ENCODE peak calls at places on chromosomes 4 and X, in nine cellular contexts. H, F, S, B, N, W, E, J and P are unnamed samples.

GRCh38 chrX:8341814-8342590 is 122.6 kb upstream of the VCX3B start:
- DNase-seq in F (no peak), N (peak; percentile 70), E (no peak), W (no peak), J (no peak), H (no peak), B (no peak), S (no peak), P (no peak)

GRCh38 chr4:29549308-29549707 is 1170.9 kb upstream of the PCDH7 start:
- DNase-seq in F (no peak), B (no peak), E (no peak), W (no peak), S (peak; percentile 47), H (no peak), N (peak; percentile 2), J (no peak), P (no peak)

GRCh38 chr4:118756958-118757357 is 71.8 kb downstream of the METTL14 start:
- DNase-seq in S (no peak), N (no peak), E (no peak), F (no peak), W (no peak), H (no peak), B (no peak), J (no peak), P (no peak)

GRCh38 chr4:139833131-139833930 is 167.7 kb downstream of the MGST2 start:
- DNase-seq in H (no peak), N (no peak), W (no peak), J (peak; percentile 58), F (no peak), S (no peak), B (no peak), E (no peak), P (no peak)

GRCh38 chrX:142084611-142085010 is 120.5 kb downstream of the MAGEC2 start:
- DNase-seq in F (no peak), J (no peak), E (no peak), H (no peak), W (no peak), N (no peak), S (no peak), B (no peak), P (no peak)

GRCh38 chr4:123484291-123484926 is 87.8 kb downstream of the SPRY1 start:
- DNase-seq in J (no peak), E (no peak), H (no peak), W (no peak), B (no peak), F (no peak), N (peak; percentile 14), S (peak; percentile 42), P (no peak)

GRCh38 chr4:80425701-80426100 is 90.2 kb downstream of the CFAP299 start:
- DNase-seq in J (no peak), B (no peak), N (no peak), H (no peak), E (no peak), F (no peak), W (no peak), S (no peak), P (no peak)

GRCh38 chr4:52883183-52883621 is 21.1 kb downstream of the RASL11B start:
- DNase-seq in N (peak; percentile 73), F (no peak), H (no peak), S (no peak), J (no peak), E (no peak), B (peak; percentile 54), W (no peak), P (peak; percentile 94)

GRCh38 chrX:130165703-130166502 is at the start of gene AIFM1:
- DNase-seq in F (peak; percentile 90), N (peak; percentile 94), B (peak; percentile 94), E (peak; percentile 93), J (peak; percentile 95), H (peak; percentile 91), S (peak; percentile 94), W (peak; percentile 96), P (peak; percentile 96)

GRCh38 chrX:107117993-107118321 is 665 bp downstream of the RBM41 start:
- DNase-seq in H (no peak), F (peak; percentile 0), B (no peak), J (no peak), E (peak; percentile 39), W (peak; percentile 9), S (no peak), N (no peak), P (peak; percentile 16)

GRCh38 chr4:162959056-162959455 is 207.6 kb downstream of the NAF1 start:
- DNase-seq in F (no peak), J (peak; percentile 60), S (no peak), E (no peak), H (no peak), W (no peak), N (peak; percentile 4), B (peak; percentile 34), P (peak; percentile 73)

GRCh38 chr4:164768516-164768915 is 14.6 kb downstream of the SMIM31 start:
- DNase-seq in S (peak; percentile 3), H (no peak), N (peak; percentile 33), W (peak; percentile 3), J (no peak), B (peak; percentile 14), F (no peak), E (no peak), P (peak; percentile 31)

GRCh38 chr4:169975837-169976796 is 50.1 kb downstream of the MFAP3L start:
- DNase-seq in F (no peak), E (no peak), S (no peak), J (no peak), W (no peak), N (no peak), B (peak; percentile 80), H (no peak), P (no peak)

GRCh38 chr4:151736367-151736766 is 24.4 kb downstream of the GATB start:
- DNase-seq in H (no peak), S (no peak), J (no peak), N (no peak), E (no peak), B (no peak), F (no peak), W (no peak), P (no peak)

GRCh38 chrX:112643721-112644120 is 36.0 kb downstream of the LHFPL1 start:
- DNase-seq in H (no peak), J (no peak), S (no peak), B (no peak), N (no peak), E (no peak), F (no peak), W (no peak), P (peak; percentile 1)

GRCh38 chr4:102263024-102263787 is 82.1 kb downstream of the SLC39A8 start:
- DNase-seq in N (peak; percentile 80), B (peak; percentile 60), H (no peak), S (peak; percentile 28), J (no peak), W (peak; percentile 65), E (peak; percentile 48), F (peak; percentile 41), P (peak; percentile 82)

GRCh38 chr4:8292388-8293107 is 23.0 kb downstream of the HTRA3 start:
- DNase-seq in E (no peak), B (no peak), W (no peak), H (no peak), J (no peak), N (no peak), S (no peak), F (no peak), P (no peak)

GRCh38 chr4:40327340-40327739 is 7.8 kb upstream of the CHRNA9 start:
- DNase-seq in S (no peak), J (no peak), N (no peak), H (no peak), F (no peak), E (no peak), W (peak; percentile 64), B (no peak), P (no peak)

GRCh38 chr4:6548201-6548881 is 26.6 kb upstream of the MAN2B2 start:
- DNase-seq in H (peak; percentile 51), E (peak; percentile 78), F (peak; percentile 21), B (no peak), N (peak; percentile 65), J (peak; percentile 75), W (peak; percentile 20), S (peak; percentile 22), P (peak; percentile 81)

GRCh38 chr4:82954212-82954611 is 53.7 kb downstream of the THAP9 start:
- DNase-seq in E (no peak), H (no peak), N (no peak), J (no peak), F (no peak), W (no peak), S (no peak), B (no peak), P (no peak)

GRCh38 chrX:40333344-40333743 is 235.6 kb upstream of the BCOR start:
- DNase-seq in B (no peak), H (no peak), E (no peak), J (no peak), N (no peak), W (no peak), F (no peak), S (no peak), P (no peak)
- H3K4me2 ChIP-seq in B (no peak overlapping the region), H (no peak overlapping the region), E (no peak overlapping the region), J (no peak overlapping the region), N (no peak overlapping the region), W (no peak overlapping the region), F (no peak overlapping the region), S (no peak overlapping the region), P (no peak overlapping the region)

DNA sequence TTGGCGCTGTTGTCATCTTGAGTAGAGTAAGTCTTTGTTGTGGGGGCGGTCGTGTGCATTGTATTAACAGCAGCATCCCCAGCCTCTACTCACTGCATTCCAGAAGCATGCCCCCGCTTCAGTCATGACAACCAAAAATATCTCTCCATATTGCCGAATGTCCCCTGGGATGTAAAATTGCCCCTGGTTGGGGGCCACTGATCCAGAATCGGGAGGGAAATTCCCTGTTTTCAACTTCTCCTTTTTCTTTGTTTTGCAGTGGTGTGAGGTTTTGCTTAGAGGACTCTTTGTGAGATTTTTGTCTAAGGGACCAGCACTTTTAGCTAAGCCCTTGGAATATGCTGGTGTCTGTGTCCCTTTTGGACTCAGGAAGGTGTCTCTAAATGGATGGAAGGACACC is 3.1 kb upstream of the IL13RA1 start:
- DNase-seq in J (no peak), E (no peak), B (no peak), W (no peak), N (no peak), F (no peak), H (no peak), S (no peak), P (no peak)
- H3K4me2 ChIP-seq in J (no peak overlapping the region), E (no peak overlapping the region), B (no peak overlapping the region), W (no peak overlapping the region), N (peak overlapping the region; percentile 55), F (no peak overlapping the region), H (no peak overlapping the region), S (peak overlapping the region; percentile 84), P (no peak overlapping the region)

DNA sequence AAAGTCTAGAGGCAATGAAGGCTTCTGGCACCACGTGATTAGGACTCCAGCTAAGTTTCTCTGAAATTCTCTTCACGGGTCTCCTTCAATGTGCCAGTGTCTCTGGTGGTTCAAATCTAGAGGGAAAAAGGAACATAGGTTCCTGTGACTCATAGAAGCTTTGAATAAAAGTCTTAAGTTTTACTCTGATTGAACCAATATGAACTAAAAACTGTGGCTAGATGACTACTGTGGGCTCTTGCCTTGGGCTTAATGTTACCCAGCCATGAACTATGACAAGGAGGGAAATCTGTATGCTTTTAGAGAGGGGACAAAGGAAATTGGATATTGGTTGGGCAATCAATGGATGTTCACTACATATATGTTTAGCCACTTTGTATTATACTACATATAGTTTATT is 49.9 kb upstream of the TEX13D start:
- DNase-seq in W (no peak), S (no peak), E (no peak), J (no peak), H (no peak), F (no peak), B (no peak), N (no peak), P (no peak)
- H3K4me2 ChIP-seq in W (no peak overlapping the region), S (no peak overlapping the region), E (no peak overlapping the region), J (no peak overlapping the region), H (no peak overlapping the region), F (no peak overlapping the region), B (no peak overlapping the region), N (no peak overlapping the region), P (no peak overlapping the region)

GRCh38 chr4:183171484-183172267 is 72.6 kb downstream of the WWC2 start:
- DNase-seq in E (no peak), F (no peak), J (no peak), N (peak; percentile 66), S (peak; percentile 25), H (no peak), B (no peak), W (no peak), P (no peak)
- H3K4me2 ChIP-seq in E (no peak overlapping the region), F (no peak overlapping the region), J (no peak overlapping the region), N (peak overlapping the region; percentile 57), S (peak overlapping the region; percentile 58), H (no peak overlapping the region), B (peak overlapping the region; percentile 52), W (peak overlapping the region; percentile 22), P (no peak overlapping the region)